ENCODE peak calls at places on chromosomes 1 and 21, in seven cellular contexts. J is HCT116, Q is SK-N-SH, N is K562, H is HepG2, V is GM12878, I is H1. T is an unnamed sample.

GRCh38 chr1:59707216-59707615 is 107.5 kb upstream of the HOOK1 start:
- DNase-seq in J (peak), Q (no peak), N (no peak), H (no peak), V (no peak), I (no peak), T (no peak)

GRCh38 chr1:160781129-160781808 is 14.7 kb upstream of the LY9 start:
- DNase-seq in J (no peak), Q (no peak), N (no peak), H (no peak), V (no peak), I (no peak), T (no peak)

GRCh38 chr1:185733818-185734709 is at the start of gene HMCN1:
- DNase-seq in J (peak), Q (peak), N (peak), H (peak), V (no peak), I (peak), T (no peak)

GRCh38 chr21:43210454-43211084 is 41.8 kb downstream of the CRYAA start:
- DNase-seq in J (no peak), Q (no peak), N (no peak), H (no peak), V (no peak), I (no peak), T (no peak)

GRCh38 chr1:3348196-3348865 is 106.1 kb upstream of the ARHGEF16 start:
- DNase-seq in J (no peak), Q (no peak), N (no peak), H (no peak), V (no peak), I (no peak), T (no peak)

GRCh38 chr1:223062177-223062576 is 80.9 kb downstream of the TLR5 start:
- DNase-seq in J (no peak), Q (no peak), N (no peak), H (no peak), V (no peak), I (no peak), T (no peak)

GRCh38 chr1:44664730-44665370 is 9.4 kb downstream of the TMEM53 start:
- DNase-seq in J (no peak), Q (no peak), N (no peak), H (no peak), V (no peak), I (no peak), T (no peak)

GRCh38 chr21:18049461-18049860 is 195.2 kb upstream of the CHODL start:
- DNase-seq in J (no peak), Q (no peak), N (no peak), H (no peak), V (no peak), I (no peak), T (no peak)

GRCh38 chr21:36630485-36631206 is 68.3 kb upstream of the SIM2 start:
- DNase-seq in J (peak), Q (peak), N (peak), H (peak), V (no peak), I (peak), T (peak)

GRCh38 chr1:37817481-37817880 is 9.5 kb upstream of the YRDC start:
- DNase-seq in J (no peak), Q (no peak), N (no peak), H (no peak), V (no peak), I (no peak), T (no peak)

GRCh38 chr1:182389619-182390047 is 2.0 kb downstream of the GLUL start:
- DNase-seq in J (no peak), Q (peak), N (no peak), H (peak), V (no peak), I (no peak), T (no peak)

GRCh38 chr1:78333426-78334012 is 157.3 kb upstream of the PTGFR start:
- DNase-seq in J (peak), Q (no peak), N (no peak), H (peak), V (no peak), I (no peak), T (peak)

GRCh38 chr1:176541663-176542062 is 78.7 kb downstream of the PAPPA2 start:
- DNase-seq in J (no peak), Q (no peak), N (no peak), H (no peak), V (no peak), I (no peak), T (no peak)

GRCh38 chr1:186152227-186152944 is 222.7 kb downstream of the TPR start:
- DNase-seq in J (peak), Q (no peak), N (no peak), H (no peak), V (no peak), I (no peak), T (no peak)

DNA sequence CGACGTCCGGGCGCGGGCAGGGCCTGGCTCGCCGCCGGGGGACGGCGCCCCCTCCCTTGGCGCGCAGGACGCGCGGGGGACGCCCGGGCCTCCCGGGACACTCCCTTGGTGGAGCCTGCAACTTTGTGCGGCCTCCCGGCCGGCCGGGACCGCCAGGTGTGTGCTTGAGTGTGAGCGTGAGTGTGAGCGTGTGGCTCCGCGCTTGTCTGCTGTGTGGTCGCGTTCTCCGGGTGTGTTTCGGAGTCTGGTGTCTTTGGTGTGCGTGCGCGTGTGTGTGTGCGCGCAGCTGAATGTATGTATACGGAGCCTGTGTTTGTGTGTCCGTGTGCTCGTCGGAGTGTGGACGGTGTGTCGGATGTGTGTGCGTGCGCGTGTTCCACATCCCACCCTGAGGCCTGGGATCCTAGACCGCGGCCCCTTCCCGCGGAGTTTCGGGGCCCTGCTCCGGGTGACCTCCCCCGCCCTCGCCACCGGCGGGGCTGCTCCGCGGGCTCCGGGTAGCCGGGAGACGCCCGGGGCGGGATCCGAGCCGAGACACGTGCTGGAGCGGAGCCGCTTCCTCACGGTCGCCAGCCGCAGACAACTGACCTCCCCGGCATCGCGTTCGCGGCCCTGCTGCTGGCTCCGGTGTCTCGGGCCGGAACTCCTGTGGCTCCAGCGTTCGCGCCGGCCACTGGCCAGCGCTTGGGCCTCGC is 1.7 kb downstream of the PTPRU start:
- DNase-seq in J (no peak), Q (peak), N (peak), H (peak), V (no peak), I (peak), T (no peak)
- TF ChIP-seq POLR2AphosphoS5 in J (no peak), Q (no peak), N (no peak), H (no peak), V (no peak), I (no peak), T (no peak)

GRCh38 chr1:7207875-7208646 is 422.8 kb downstream of the CAMTA1 start:
- DNase-seq in J (peak), Q (peak), N (peak), H (peak), V (no peak), I (peak), T (no peak)
- TF ChIP-seq SIN3A in J (no peak), Q (no peak), N (no peak), H (no peak), V (no peak), I (peak), T (no peak)

GRCh38 chr1:217095050-217095622 is 371.9 kb upstream of the ESRRG start:
- DNase-seq in J (no peak), Q (no peak), N (no peak), H (no peak), V (no peak), I (no peak), T (no peak)
- H3K27ac ChIP-seq in J (no peak), Q (no peak), N (no peak), H (no peak), V (no peak), I (no peak), T (no peak)

GRCh38 chr1:8879348-8880067 is 1.0 kb upstream of the ENO1 start:
- DNase-seq in J (no peak), Q (no peak), N (no peak), H (no peak), V (no peak), I (no peak), T (no peak)
- TF ChIP-seq POLR2AphosphoS5 in J (no peak), Q (no peak), N (no peak), H (peak), V (peak), I (no peak), T (peak)

GRCh38 chr1:156743367-156744302 is 2.7 kb upstream of the MRPL24 start:
- DNase-seq in J (no peak), Q (no peak), N (no peak), H (no peak), V (no peak), I (no peak), T (no peak)

GRCh38 chr1:156746381-156746715 is 5.1 kb downstream of the HDGF start:
- DNase-seq in J (no peak), Q (no peak), N (no peak), H (no peak), V (no peak), I (no peak), T (no peak)

GRCh38 chr1:156746716-156747631 is 4.5 kb downstream of the HDGF start:
- DNase-seq in J (peak), Q (peak), N (peak), H (peak), V (no peak), I (peak), T (no peak)

GRCh38 chr1:156744344-156744743 is 3.5 kb upstream of the MRPL24 start:
- DNase-seq in J (no peak), Q (no peak), N (no peak), H (no peak), V (no peak), I (no peak), T (no peak)

GRCh38 chr1:156744786-156745419 is 4.0 kb upstream of the MRPL24 start:
- DNase-seq in J (no peak), Q (no peak), N (no peak), H (no peak), V (no peak), I (no peak), T (no peak)
- TF ChIP-seq SIN3A in J (no peak), Q (no peak), N (no peak), H (no peak), V (no peak), I (no peak), T (no peak)

T was measured in Panc1.